ENCODE peak calls at places on chromosome 11, in nine cellular contexts. C is sigmoid colon, R is endothelial cell, E is uterus, F is HFF-Myc, N is AG09309, O is brain microvascular endothelial cell, Z is stomach, T is cardiac fibroblast. S is an unnamed sample.

GRCh38 chr11:45362636-45363035 is 76.5 kb upstream of the SYT13 start:
- DNase-seq in T (no peak), Z (no peak), E (no peak), C (no peak), F (no peak), N (no peak), R (no peak), O (no peak), S (no peak)

GRCh38 chr11:113991170-113991569 is 16.3 kb downstream of the HTR3A start:
- DNase-seq in T (peak; percentile 58), F (no peak), C (no peak), N (no peak), Z (no peak), O (peak; percentile 38), R (peak; percentile 64), E (no peak), S (peak; percentile 65)

GRCh38 chr11:38498721-38499120 is 1900.7 kb upstream of the RAG2 start:
- DNase-seq in F (no peak), R (no peak), C (no peak), O (no peak), E (no peak), N (no peak), T (no peak), Z (no peak), S (no peak)

GRCh38 chr11:2091786-2092463 is 47.3 kb downstream of the IGF2 start:
- DNase-seq in R (no peak), N (no peak), T (no peak), F (no peak), O (no peak), C (peak; percentile 40), Z (peak; percentile 20), E (no peak), S (no peak)

GRCh38 chr11:2779981-2780849 is 80.4 kb upstream of the KCNQ1OT1 start:
- DNase-seq in N (no peak), E (peak; percentile 33), T (peak; percentile 16), O (no peak), Z (peak; percentile 85), R (peak; percentile 3), C (peak; percentile 68), F (no peak), S (peak; percentile 1)

GRCh38 chr11:68312117-68312779 is at the start of gene LRP5:
- DNase-seq in E (no peak), T (peak; percentile 34), O (no peak), C (peak; percentile 69), F (no peak), R (peak; percentile 38), Z (no peak), N (no peak), S (no peak)

GRCh38 chr11:88597387-88597786 is 259.9 kb upstream of the CTSC start:
- DNase-seq in E (no peak), N (no peak), O (no peak), C (no peak), T (no peak), R (no peak), F (no peak), Z (no peak), S (no peak)

GRCh38 chr11:29305456-29306232 is 711.2 kb downstream of the KCNA4 start:
- DNase-seq in R (no peak), O (no peak), C (no peak), N (no peak), Z (no peak), T (no peak), E (no peak), F (no peak), S (no peak)

GRCh38 chr11:72373163-72373562 is 61.2 kb downstream of the CLPB start:
- DNase-seq in F (no peak), Z (no peak), T (no peak), R (no peak), C (no peak), N (no peak), E (no peak), O (no peak), S (no peak)

GRCh38 chr11:30326114-30326783 is 3.3 kb downstream of the ARL14EP start:
- DNase-seq in R (no peak), Z (no peak), N (no peak), E (no peak), C (no peak), F (no peak), T (peak; percentile 15), O (peak; percentile 43), S (no peak)

GRCh38 chr11:44358713-44359112 is 48.8 kb upstream of the ALX4 start:
- DNase-seq in Z (no peak), R (no peak), N (no peak), F (no peak), C (no peak), O (no peak), T (no peak), E (no peak), S (no peak)

GRCh38 chr11:87574193-87574592 is 536.5 kb downstream of the TMEM135 start:
- DNase-seq in N (no peak), R (no peak), C (no peak), O (no peak), T (no peak), Z (no peak), F (no peak), E (no peak), S (no peak)

GRCh38 chr11:69394902-69395690 is 86.4 kb upstream of the LINC01488 start:
- DNase-seq in E (no peak), N (no peak), T (no peak), C (peak; percentile 27), F (no peak), Z (no peak), O (no peak), R (no peak), S (no peak)

GRCh38 chr11:70019576-70020011 is 58.5 kb upstream of the ANO1 start:
- DNase-seq in Z (no peak), R (no peak), F (no peak), T (peak; percentile 35), O (no peak), N (peak; percentile 57), C (no peak), E (no peak), S (no peak)

GRCh38 chr11:73356979-73357739 is 19.0 kb upstream of the RELT start:
- DNase-seq in E (no peak), Z (no peak), N (no peak), F (no peak), C (no peak), R (no peak), O (no peak), T (no peak), S (no peak)

GRCh38 chr11:7936615-7937014 is 4.9 kb downstream of the OR10A3 start:
- DNase-seq in F (no peak), C (no peak), E (no peak), O (no peak), T (no peak), Z (peak; percentile 92), R (no peak), N (no peak), S (no peak)

GRCh38 chr11:45724145-45724544 is 58.7 kb upstream of the CHST1 start:
- DNase-seq in Z (no peak), C (no peak), R (no peak), O (no peak), N (no peak), E (no peak), T (no peak), F (no peak), S (no peak)

GRCh38 chr11:71447791-71448256 is 369 bp downstream of the DHCR7 start:
- DNase-seq in E (no peak), T (peak; percentile 20), Z (peak; percentile 41), F (no peak), C (no peak), O (no peak), R (peak; percentile 58), N (no peak), S (peak; percentile 49)

GRCh38 chr11:83717551-83717950 is 431.4 kb upstream of the CCDC90B start:
- DNase-seq in R (no peak), F (no peak), O (no peak), E (peak; percentile 40), T (no peak), N (no peak), Z (no peak), C (no peak), S (no peak)

GRCh38 chr11:68690671-68691401 is 6.5 kb downstream of the GAL start:
- DNase-seq in R (no peak), O (no peak), C (peak; percentile 33), F (no peak), E (no peak), Z (no peak), N (no peak), T (no peak), S (no peak)

GRCh38 chr11:102576350-102576749 is 45.8 kb upstream of the MMP7 start:
- DNase-seq in O (no peak), R (no peak), F (no peak), N (no peak), E (no peak), T (no peak), C (no peak), Z (no peak), S (no peak)
- TF ChIP-seq CTCF in O (no peak), R (no peak), F (no peak), N (no peak), E (no peak), T (no peak), C (no peak), Z (no peak), S (no peak)

GRCh38 chr11:76579047-76579751 is 91.3 kb downstream of the LRRC32 start:
- DNase-seq in F (no peak), T (peak; percentile 87), E (peak; percentile 62), C (no peak), O (no peak), N (no peak), R (no peak), Z (no peak), S (no peak)
- TF ChIP-seq CTCF in F (peak; percentile 27), T (peak; percentile 45), E (peak; percentile 25), C (no peak), O (peak; percentile 63), N (no peak), R (no peak), Z (no peak), S (no peak)

GRCh38 chr11:26649884-26650283 is 72.0 kb downstream of the SLC5A12 start:
- DNase-seq in N (peak; percentile 34), Z (peak; percentile 58), T (peak; percentile 83), O (peak; percentile 73), C (peak; percentile 64), E (peak; percentile 12), R (peak; percentile 75), F (peak; percentile 33), S (peak; percentile 67)
- TF ChIP-seq CTCF in N (peak; percentile 79), Z (peak; percentile 55), T (peak; percentile 76), O (peak; percentile 80), C (peak; percentile 60), E (peak; percentile 44), R (peak; percentile 78), F (peak; percentile 69), S (peak; percentile 84)

DNA sequence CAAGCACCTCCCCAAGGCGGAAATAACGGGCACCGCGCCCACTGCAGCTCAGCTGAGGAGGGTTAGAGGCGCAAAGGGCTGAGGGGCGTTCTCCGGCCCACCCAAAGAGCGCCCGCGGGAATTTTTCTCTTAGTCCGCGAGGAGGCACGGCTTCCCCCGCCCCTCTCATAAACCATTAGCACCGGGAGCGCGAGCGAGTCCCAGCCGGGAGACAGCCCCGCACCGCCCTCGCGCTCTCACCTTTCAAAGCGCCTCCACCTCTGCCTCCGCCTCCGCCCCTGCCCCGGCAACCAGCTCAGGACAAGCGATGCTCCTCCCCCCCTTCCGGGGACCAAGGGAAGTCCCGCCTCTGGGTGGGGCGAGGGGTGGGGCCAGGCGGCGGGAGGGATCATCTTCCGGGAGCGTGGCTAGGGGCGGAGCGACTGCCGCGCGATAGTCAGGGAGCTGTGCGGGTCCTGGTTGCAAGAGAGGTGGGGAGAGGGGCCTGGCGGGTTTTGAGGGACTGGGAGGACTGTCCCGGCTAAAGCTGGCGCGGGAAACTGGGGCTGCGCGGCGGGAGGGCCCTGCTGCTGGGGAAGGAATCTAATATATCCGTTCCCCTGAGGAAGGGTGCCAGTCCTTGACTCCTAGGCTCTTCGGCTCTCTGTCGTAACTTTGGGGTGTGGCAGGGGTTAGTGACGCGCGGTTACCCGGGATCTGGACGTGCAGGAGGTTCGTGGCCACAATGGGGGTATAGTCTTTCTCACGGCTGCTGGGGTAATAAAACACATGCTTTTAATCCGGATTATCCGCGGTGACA is at the start of the genes CCDC82 and JRKL:
- DNase-seq in E (peak; percentile 96), T (peak; percentile 97), F (peak; percentile 73), C (peak; percentile 98), R (peak; percentile 97), N (peak; percentile 76), O (peak; percentile 94), Z (peak; percentile 98), S (peak; percentile 98)
- TF ChIP-seq CTCF in E (peak; percentile 8), T (no peak), F (no peak), C (no peak), R (no peak), N (no peak), O (no peak), Z (no peak), S (no peak)